ENCODE peak calls at places on chromosomes 11 and 22, in eight cellular contexts. M is ovary, F is stomach, H is adrenal gland, G is Peyer's patch, N is suprapubic skin, D is H1, T is GM12892. X is an unnamed sample.
A peak's percentile ranks its signal among the peaks of the same experiment; 100 is the strongest.

GRCh38 chr11:125223901-125224331 is 59.4 kb downstream of the PKNOX2 start:
- DNase-seq in M (no peak), F (no peak), H (peak; percentile 59), G (no peak), N (no peak), D (no peak), T (no peak), X (no peak)

GRCh38 chr11:117631336-117632090 is 165.5 kb downstream of the DSCAML1 start:
- DNase-seq in M (no peak), F (no peak), H (no peak), G (no peak), N (no peak), D (no peak), T (no peak), X (no peak)

GRCh38 chr22:20536590-20537324 is 29.3 kb downstream of the MED15 start:
- DNase-seq in M (no peak), F (no peak), H (no peak), G (no peak), N (no peak), D (no peak), T (no peak), X (no peak)

GRCh38 chr11:2256293-2256913 is 14.0 kb downstream of the ASCL2 start:
- DNase-seq in M (no peak), F (no peak), H (no peak), G (no peak), N (peak; percentile 40), D (no peak), T (no peak), X (no peak)

GRCh38 chr22:23399367-23400285 is 180.5 kb downstream of the IGLL1 start:
- DNase-seq in M (peak; percentile 51), F (no peak), H (no peak), G (no peak), N (peak; percentile 55), D (no peak), T (no peak), X (no peak)

GRCh38 chr22:33515733-33516297 is 404.5 kb downstream of the LARGE1 start:
- DNase-seq in M (peak; percentile 51), F (peak; percentile 65), H (no peak), G (no peak), N (no peak), D (no peak), T (no peak), X (no peak)

GRCh38 chr22:20299736-20300136 is 20.1 kb downstream of the DGCR6L start:
- DNase-seq in M (no peak), F (peak; percentile 60), H (no peak), G (no peak), N (no peak), D (no peak), T (no peak), X (peak; percentile 35)

GRCh38 chr22:19228174-19228573 is 49.6 kb upstream of the SLC25A1 start:
- DNase-seq in M (no peak), F (no peak), H (no peak), G (no peak), N (no peak), D (no peak), T (no peak), X (no peak)

GRCh38 chr22:28094831-28095230 is 175.8 kb upstream of the PITPNB start:
- DNase-seq in M (no peak), F (no peak), H (no peak), G (no peak), N (no peak), D (no peak), T (no peak), X (no peak)

GRCh38 chr11:83957038-83957900 is 671.1 kb upstream of the CCDC90B start:
- DNase-seq in M (no peak), F (no peak), H (no peak), G (no peak), N (no peak), D (no peak), T (no peak), X (no peak)

GRCh38 chr22:24429411-24430365 is 2.3 kb downstream of the ADORA2A start:
- DNase-seq in M (no peak), F (peak; percentile 84), H (peak; percentile 73), G (no peak), N (peak; percentile 61), D (no peak), T (no peak), X (no peak)

GRCh38 chr11:96481204-96481603 is 91.4 kb downstream of the JRKL start:
- DNase-seq in M (no peak), F (no peak), H (no peak), G (no peak), N (no peak), D (no peak), T (no peak), X (no peak)

GRCh38 chr22:37982938-37983859 is 1.2 kb downstream of the SOX10 start:
- DNase-seq in M (no peak), F (no peak), H (no peak), G (no peak), N (no peak), D (peak; percentile 96), T (no peak), X (no peak)

GRCh38 chr11:65423516-65424199 is 1.1 kb downstream of the NEAT1 start:
- DNase-seq in M (peak; percentile 41), F (peak; percentile 40), H (peak; percentile 67), G (no peak), N (peak; percentile 74), D (no peak), T (no peak), X (no peak)

GRCh38 chr22:40443675-40444482 is 73.5 kb downstream of the SGSM3 start:
- DNase-seq in M (no peak), F (no peak), H (no peak), G (no peak), N (no peak), D (no peak), T (no peak), X (no peak)

GRCh38 chr11:128867277-128867676 is at the start of gene KCNJ1:
- DNase-seq in M (no peak), F (no peak), H (no peak), G (no peak), N (no peak), D (no peak), T (no peak), X (no peak)

GRCh38 chr22:22377335-22377734 is 131.2 kb downstream of the ZNF280B start:
- DNase-seq in M (no peak), F (no peak), H (no peak), G (no peak), N (no peak), D (no peak), T (no peak), X (no peak)

GRCh38 chr22:22374579-22374978 is 130.0 kb downstream of the VPREB1 start:
- DNase-seq in M (no peak), F (no peak), H (no peak), G (no peak), N (no peak), D (no peak), T (no peak), X (no peak)

GRCh38 chr22:22374163-22374562 is 129.6 kb downstream of the VPREB1 start:
- DNase-seq in M (no peak), F (no peak), H (no peak), G (no peak), N (no peak), D (no peak), T (no peak), X (no peak)

GRCh38 chr22:22375586-22376351 is 131.2 kb downstream of the VPREB1 start:
- DNase-seq in M (no peak), F (no peak), H (no peak), G (peak; percentile 73), N (no peak), D (no peak), T (no peak), X (no peak)

GRCh38 chr22:22376352-22376706 is 131.7 kb downstream of the VPREB1 start:
- DNase-seq in M (no peak), F (no peak), H (no peak), G (peak; percentile 46), N (no peak), D (no peak), T (no peak), X (no peak)
- TF ChIP-seq POLR2A in M (no peak), F (no peak), H (no peak), G (no peak), N (no peak), D (no peak), T (no peak), X (no peak)

DNA sequence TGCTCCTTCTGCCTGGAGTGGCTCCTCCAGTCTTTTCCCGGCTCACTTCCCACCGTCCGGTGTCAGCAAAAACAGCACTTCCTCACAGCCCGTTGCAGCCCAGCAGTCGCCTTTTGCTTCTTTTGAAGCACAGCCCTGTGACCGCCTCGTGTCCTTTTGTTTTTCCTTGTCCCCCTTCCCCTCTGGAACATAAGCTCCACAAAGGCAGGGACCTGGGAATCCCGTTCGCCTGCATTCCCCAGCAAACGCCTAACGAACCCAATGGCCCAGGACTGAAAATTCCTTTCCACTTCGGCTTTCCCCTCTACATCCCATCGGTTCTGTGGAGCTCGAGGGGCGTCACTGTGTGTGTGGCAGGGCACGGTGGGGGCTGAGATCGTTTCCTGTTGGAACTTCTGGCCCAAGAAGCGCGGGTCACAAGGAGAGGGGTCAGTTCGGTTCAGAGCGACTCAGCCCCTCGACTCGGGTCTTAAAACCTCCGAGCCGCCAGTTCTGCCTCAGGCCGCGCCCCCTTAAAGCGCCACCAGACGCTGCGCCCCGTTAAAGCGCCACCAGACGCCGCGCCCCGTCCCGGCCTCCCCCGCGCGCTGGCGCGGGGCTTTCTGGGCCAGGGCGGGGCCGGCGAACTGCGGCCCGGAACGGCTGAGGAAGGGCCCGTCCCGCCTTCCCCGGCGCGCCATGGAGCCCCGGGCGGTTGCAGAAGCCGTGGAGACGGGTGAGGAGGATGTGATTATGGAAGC is 839 bp downstream of the RIC8A start:
- DNase-seq in M (peak; percentile 79), F (peak; percentile 85), H (peak; percentile 89), G (peak; percentile 77), N (peak; percentile 90), D (peak; percentile 80), T (peak; percentile 98), X (peak; percentile 74)
- TF ChIP-seq POLR2A in M (peak; percentile 87), F (no peak), H (peak; percentile 60), G (peak; percentile 77), N (peak; percentile 63), D (no peak), T (peak; percentile 71), X (peak; percentile 91)

DNA sequence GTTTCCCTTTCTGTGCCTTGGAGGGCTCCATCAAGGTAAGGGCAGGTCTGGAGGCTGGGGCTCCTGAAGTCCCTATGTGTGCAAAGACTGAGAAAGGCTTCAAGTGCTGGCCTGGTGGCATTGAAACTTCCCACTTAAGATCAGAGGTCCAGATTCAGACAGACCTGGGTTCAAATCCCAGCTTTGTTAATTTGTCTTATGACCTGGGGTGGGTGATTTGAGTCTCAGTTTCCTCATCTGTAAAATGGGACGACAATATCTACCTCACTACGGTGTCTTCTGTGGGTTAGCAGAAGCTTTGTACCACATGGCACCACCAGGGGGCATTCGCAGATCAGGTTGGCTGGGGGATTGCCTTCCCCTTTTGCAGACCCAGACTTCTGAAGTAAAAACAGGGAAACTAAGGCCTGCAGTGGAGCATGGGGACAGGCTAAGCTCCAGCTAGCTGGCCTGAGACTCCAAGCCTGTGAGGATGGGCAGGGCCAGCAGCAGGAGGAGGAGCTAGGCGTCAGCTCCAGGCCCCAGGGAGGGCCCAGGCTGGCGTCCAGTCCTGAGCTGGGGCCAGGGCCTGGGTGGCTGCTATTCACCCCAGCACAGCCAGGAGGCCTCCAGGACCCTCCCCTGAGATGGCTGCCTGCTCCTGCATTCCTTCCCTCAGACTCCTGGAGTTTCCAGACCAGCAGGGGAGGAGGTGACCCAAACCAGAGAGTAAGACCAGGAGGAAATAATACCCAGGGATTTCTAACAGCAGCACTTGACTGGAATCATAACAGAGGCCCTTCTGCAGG is 1.5 kb downstream of the CASTOR1 start:
- DNase-seq in M (peak; percentile 86), F (peak; percentile 89), H (peak; percentile 95), G (peak; percentile 92), N (peak; percentile 92), D (peak; percentile 87), T (peak; percentile 64), X (peak; percentile 72)
- TF ChIP-seq POLR2A in M (peak; percentile 50), F (no peak), H (no peak), G (no peak), N (no peak), D (no peak), T (no peak), X (peak; percentile 40)

GRCh38 chr11:64204464-64204989 is 2.0 kb upstream of the FERMT3 start:
- DNase-seq in M (peak; percentile 94), F (peak; percentile 94), H (peak; percentile 96), G (peak; percentile 87), N (peak; percentile 90), D (peak; percentile 80), T (peak; percentile 79), X (peak; percentile 76)
- TF ChIP-seq POLR2A in M (no peak), F (no peak), H (no peak), G (no peak), N (no peak), D (no peak), T (no peak), X (no peak)